ENCODE peak calls at places on chromosome 1, in seven cellular contexts. One of them, this sample, is unnamed. For H3K4me1 and H3K27me3, the result is how much of the 10 kb centered on the place peaks cover.

GRCh38 chr1:31437433-31438037 is 24.5 kb downstream of the SERINC2 start:
- DNase-seq in K562: no peak
- DNase-seq in fibroblast of lung: no peak
- DNase-seq in CD8-positive, alpha-beta T cell: no peak
- DNase-seq in transverse colon: no peak
- DNase-seq in cardiac muscle cell: no peak
- DNase-seq in PC-3: no peak
- DNase-seq in this sample: no peak

GRCh38 chr1:34929853-34930701 is 627 bp upstream of the DLGAP3 start:
- DNase-seq in CD8-positive, alpha-beta T cell: no peak
- DNase-seq in PC-3: no peak
- DNase-seq in K562: no peak
- DNase-seq in cardiac muscle cell: peak
- DNase-seq in fibroblast of lung: no peak
- DNase-seq in transverse colon: no peak
- DNase-seq in this sample: peak

GRCh38 chr1:7770620-7770938 is 517 bp upstream of the VAMP3 start:
- DNase-seq in cardiac muscle cell: no peak
- DNase-seq in PC-3: no peak
- DNase-seq in transverse colon: no peak
- DNase-seq in fibroblast of lung: no peak
- DNase-seq in K562: no peak
- DNase-seq in CD8-positive, alpha-beta T cell: no peak
- DNase-seq in this sample: no peak

GRCh38 chr1:24699628-24700027 is 45.6 kb upstream of the CLIC4 start:
- DNase-seq in fibroblast of lung: no peak
- DNase-seq in transverse colon: no peak
- DNase-seq in cardiac muscle cell: no peak
- DNase-seq in PC-3: no peak
- DNase-seq in CD8-positive, alpha-beta T cell: no peak
- DNase-seq in K562: no peak
- DNase-seq in this sample: no peak

GRCh38 chr1:168991667-168992475 is 114.6 kb upstream of the ATP1B1 start:
- DNase-seq in transverse colon: no peak
- DNase-seq in PC-3: peak
- DNase-seq in fibroblast of lung: no peak
- DNase-seq in cardiac muscle cell: no peak
- DNase-seq in CD8-positive, alpha-beta T cell: no peak
- DNase-seq in K562: no peak
- DNase-seq in this sample: no peak

GRCh38 chr1:68230901-68231626 is 1.3 kb downstream of the WLS start:
- DNase-seq in cardiac muscle cell: peak
- DNase-seq in transverse colon: peak
- DNase-seq in CD8-positive, alpha-beta T cell: no peak
- DNase-seq in PC-3: peak
- DNase-seq in K562: no peak
- DNase-seq in fibroblast of lung: no peak
- DNase-seq in this sample: peak

GRCh38 chr1:171998711-171999110 is 157.4 kb downstream of the DNM3 start:
- DNase-seq in K562: no peak
- DNase-seq in PC-3: peak
- DNase-seq in CD8-positive, alpha-beta T cell: no peak
- DNase-seq in transverse colon: no peak
- DNase-seq in cardiac muscle cell: no peak
- DNase-seq in fibroblast of lung: no peak
- DNase-seq in this sample: no peak

GRCh38 chr1:155989992-155990325 is 11.6 kb upstream of the ARHGEF2 start:
- DNase-seq in transverse colon: no peak
- DNase-seq in fibroblast of lung: no peak
- DNase-seq in PC-3: no peak
- DNase-seq in cardiac muscle cell: no peak
- DNase-seq in CD8-positive, alpha-beta T cell: no peak
- DNase-seq in K562: no peak
- DNase-seq in this sample: peak

GRCh38 chr1:39928809-39929587 is 25.9 kb upstream of the MFSD2A start:
- DNase-seq in cardiac muscle cell: no peak
- DNase-seq in CD8-positive, alpha-beta T cell: no peak
- DNase-seq in PC-3: no peak
- DNase-seq in fibroblast of lung: no peak
- DNase-seq in transverse colon: peak
- DNase-seq in K562: no peak
- DNase-seq in this sample: no peak

GRCh38 chr1:109306832-109307362 is at the start of gene MYBPHL:
- DNase-seq in K562: peak
- DNase-seq in transverse colon: no peak
- DNase-seq in cardiac muscle cell: no peak
- DNase-seq in fibroblast of lung: no peak
- DNase-seq in PC-3: no peak
- DNase-seq in CD8-positive, alpha-beta T cell: no peak
- DNase-seq in this sample: no peak
- H3K4me3 ChIP-seq in K562: no peak
- H3K4me3 ChIP-seq in transverse colon: no peak
- H3K4me3 ChIP-seq in cardiac muscle cell: no peak
- H3K4me3 ChIP-seq in fibroblast of lung: no peak
- H3K4me3 ChIP-seq in PC-3: no peak
- H3K4me3 ChIP-seq in CD8-positive, alpha-beta T cell: no peak
- H3K4me3 ChIP-seq in this sample: no peak

GRCh38 chr1:182495002-182495401 is 45.1 kb downstream of the RGSL1 start:
- DNase-seq in cardiac muscle cell: no peak
- DNase-seq in transverse colon: no peak
- DNase-seq in PC-3: no peak
- DNase-seq in K562: no peak
- DNase-seq in fibroblast of lung: no peak
- DNase-seq in CD8-positive, alpha-beta T cell: no peak
- DNase-seq in this sample: no peak
- H3K4me1 ChIP-seq in cardiac muscle cell: under half
- H3K4me1 ChIP-seq in transverse colon: under half
- H3K4me1 ChIP-seq in PC-3: under half
- H3K4me1 ChIP-seq in K562: under half
- H3K4me1 ChIP-seq in fibroblast of lung: under half
- H3K4me1 ChIP-seq in CD8-positive, alpha-beta T cell: under half
- H3K4me1 ChIP-seq in this sample: under half

DNA sequence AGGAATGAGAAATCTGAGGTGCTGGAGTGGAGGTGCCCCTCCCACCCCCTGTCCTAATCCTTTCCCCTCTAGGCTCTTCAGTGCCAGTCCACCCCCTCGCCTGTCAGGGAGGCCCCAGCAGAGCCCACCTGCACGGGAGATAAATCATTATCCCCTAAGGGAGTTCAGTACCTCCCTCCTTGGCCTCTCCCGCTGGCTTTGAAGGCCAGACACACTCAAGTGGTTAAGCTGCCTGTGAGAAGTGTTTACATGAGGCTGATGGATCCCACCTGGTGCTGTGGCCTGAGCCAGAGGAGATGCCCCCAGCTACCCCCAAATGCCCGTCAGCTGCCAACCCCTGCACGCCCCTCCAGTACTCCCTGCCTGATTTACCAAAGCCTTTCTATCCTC is 3.7 kb downstream of the RSPO1 start:
- DNase-seq in K562: no peak
- DNase-seq in CD8-positive, alpha-beta T cell: no peak
- DNase-seq in transverse colon: no peak
- DNase-seq in PC-3: no peak
- DNase-seq in cardiac muscle cell: no peak
- DNase-seq in fibroblast of lung: no peak
- DNase-seq in this sample: no peak
- H3K27me3 ChIP-seq in K562: half or more
- H3K27me3 ChIP-seq in CD8-positive, alpha-beta T cell: under half
- H3K27me3 ChIP-seq in transverse colon: half or more
- H3K27me3 ChIP-seq in PC-3: half or more
- H3K27me3 ChIP-seq in cardiac muscle cell: half or more
- H3K27me3 ChIP-seq in fibroblast of lung: half or more
- H3K27me3 ChIP-seq in this sample: under half

DNA sequence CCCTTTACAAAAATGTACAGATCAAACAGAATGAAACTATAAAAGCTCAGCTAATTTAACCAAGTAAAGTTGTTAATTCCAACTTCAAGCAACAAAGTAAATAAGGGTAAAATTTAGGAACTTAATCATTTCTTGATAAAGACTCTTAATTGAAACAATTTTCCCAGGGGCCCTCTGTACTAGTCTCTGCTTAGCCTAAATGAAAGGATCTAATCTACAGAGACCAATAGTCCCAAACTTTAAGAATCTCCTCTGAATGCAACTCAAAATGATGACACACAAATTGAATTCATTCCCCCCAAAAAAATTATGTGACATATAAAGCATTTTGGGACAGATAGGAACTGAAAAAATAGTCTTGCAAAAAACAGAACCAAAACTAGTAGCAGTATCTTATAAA is 16.6 kb downstream of the EYA3 start:
- DNase-seq in transverse colon: no peak
- DNase-seq in CD8-positive, alpha-beta T cell: no peak
- DNase-seq in fibroblast of lung: no peak
- DNase-seq in PC-3: no peak
- DNase-seq in cardiac muscle cell: no peak
- DNase-seq in K562: no peak
- DNase-seq in this sample: no peak
- H3K4me3 ChIP-seq in transverse colon: no peak
- H3K4me3 ChIP-seq in CD8-positive, alpha-beta T cell: no peak
- H3K4me3 ChIP-seq in fibroblast of lung: no peak
- H3K4me3 ChIP-seq in PC-3: no peak
- H3K4me3 ChIP-seq in cardiac muscle cell: no peak
- H3K4me3 ChIP-seq in K562: no peak
- H3K4me3 ChIP-seq in this sample: no peak

GRCh38 chr1:154154534-154155181 is at the start of gene NUP210L:
- DNase-seq in transverse colon: peak
- DNase-seq in CD8-positive, alpha-beta T cell: no peak
- DNase-seq in cardiac muscle cell: no peak
- DNase-seq in PC-3: no peak
- DNase-seq in fibroblast of lung: peak
- DNase-seq in K562: no peak
- DNase-seq in this sample: peak

GRCh38 chr1:154151311-154151710 is 3.6 kb downstream of the NUP210L start:
- DNase-seq in cardiac muscle cell: no peak
- DNase-seq in K562: no peak
- DNase-seq in transverse colon: no peak
- DNase-seq in fibroblast of lung: peak
- DNase-seq in CD8-positive, alpha-beta T cell: no peak
- DNase-seq in PC-3: no peak
- DNase-seq in this sample: no peak

GRCh38 chr1:154155282-154155681 is 409 bp upstream of the NUP210L start:
- DNase-seq in cardiac muscle cell: peak
- DNase-seq in K562: no peak
- DNase-seq in CD8-positive, alpha-beta T cell: no peak
- DNase-seq in PC-3: no peak
- DNase-seq in transverse colon: no peak
- DNase-seq in fibroblast of lung: peak
- DNase-seq in this sample: no peak

GRCh38 chr1:154157520-154158306 is 2.8 kb upstream of the NUP210L start:
- DNase-seq in fibroblast of lung: peak
- DNase-seq in cardiac muscle cell: no peak
- DNase-seq in PC-3: no peak
- DNase-seq in CD8-positive, alpha-beta T cell: peak
- DNase-seq in transverse colon: no peak
- DNase-seq in K562: peak
- DNase-seq in this sample: peak

GRCh38 chr1:154154053-154154452 is 820 bp downstream of the NUP210L start:
- DNase-seq in fibroblast of lung: no peak
- DNase-seq in PC-3: no peak
- DNase-seq in K562: no peak
- DNase-seq in transverse colon: no peak
- DNase-seq in cardiac muscle cell: no peak
- DNase-seq in CD8-positive, alpha-beta T cell: no peak
- DNase-seq in this sample: no peak
- H3K4me1 ChIP-seq in fibroblast of lung: under half
- H3K4me1 ChIP-seq in PC-3: under half
- H3K4me1 ChIP-seq in K562: under half
- H3K4me1 ChIP-seq in transverse colon: under half
- H3K4me1 ChIP-seq in cardiac muscle cell: under half
- H3K4me1 ChIP-seq in CD8-positive, alpha-beta T cell: half or more
- H3K4me1 ChIP-seq in this sample: under half

GRCh38 chr1:108663074-108663473 is 2.2 kb upstream of the HENMT1 start:
- DNase-seq in cardiac muscle cell: no peak
- DNase-seq in PC-3: no peak
- DNase-seq in CD8-positive, alpha-beta T cell: no peak
- DNase-seq in K562: no peak
- DNase-seq in transverse colon: no peak
- DNase-seq in fibroblast of lung: peak
- DNase-seq in this sample: no peak
- H3K27me3 ChIP-seq in cardiac muscle cell: under half
- H3K27me3 ChIP-seq in PC-3: under half
- H3K27me3 ChIP-seq in CD8-positive, alpha-beta T cell: under half
- H3K27me3 ChIP-seq in K562: under half
- H3K27me3 ChIP-seq in transverse colon: under half
- H3K27me3 ChIP-seq in fibroblast of lung: under half
- H3K27me3 ChIP-seq in this sample: under half